ENCODE peak calls at places on chromosomes 3 and 15, in eight cellular contexts. One of them, this sample, is unnamed. For H3K4me1 and H3K36me3, the result is how much of the 10 kb centered on the place peaks cover.

GRCh38 chr15:96339662-96340347 is 9.3 kb downstream of the NR2F2 start:
- DNase-seq in sigmoid colon: no peak
- DNase-seq in neural progenitor cell: peak
- DNase-seq in heart left ventricle: no peak
- DNase-seq in left lung: no peak
- DNase-seq in A673: peak
- DNase-seq in CD8-positive, alpha-beta T cell: no peak
- DNase-seq in MM.1S: no peak
- DNase-seq in this sample: no peak

GRCh38 chr15:60074181-60074885 is 70.2 kb downstream of the FOXB1 start:
- DNase-seq in neural progenitor cell: no peak
- DNase-seq in sigmoid colon: no peak
- DNase-seq in CD8-positive, alpha-beta T cell: no peak
- DNase-seq in heart left ventricle: no peak
- DNase-seq in left lung: no peak
- DNase-seq in MM.1S: no peak
- DNase-seq in A673: no peak
- DNase-seq in this sample: no peak

GRCh38 chr3:126160243-126161210 is 19.9 kb downstream of the ALDH1L1 start:
- DNase-seq in left lung: no peak
- DNase-seq in MM.1S: no peak
- DNase-seq in heart left ventricle: no peak
- DNase-seq in sigmoid colon: no peak
- DNase-seq in A673: no peak
- DNase-seq in CD8-positive, alpha-beta T cell: no peak
- DNase-seq in neural progenitor cell: no peak
- DNase-seq in this sample: no peak

GRCh38 chr15:51162865-51163762 is 68.4 kb upstream of the TNFAIP8L3 start:
- DNase-seq in heart left ventricle: peak
- DNase-seq in A673: peak
- DNase-seq in MM.1S: peak
- DNase-seq in CD8-positive, alpha-beta T cell: peak
- DNase-seq in sigmoid colon: peak
- DNase-seq in left lung: peak
- DNase-seq in neural progenitor cell: peak
- DNase-seq in this sample: peak

GRCh38 chr15:79027532-79028410 is 62.8 kb downstream of the RASGRF1 start:
- DNase-seq in A673: no peak
- DNase-seq in MM.1S: no peak
- DNase-seq in sigmoid colon: no peak
- DNase-seq in heart left ventricle: no peak
- DNase-seq in neural progenitor cell: no peak
- DNase-seq in left lung: no peak
- DNase-seq in CD8-positive, alpha-beta T cell: no peak
- DNase-seq in this sample: no peak

GRCh38 chr3:133896002-133896761 is 500 bp upstream of the RAB6B start:
- DNase-seq in CD8-positive, alpha-beta T cell: no peak
- DNase-seq in MM.1S: no peak
- DNase-seq in A673: no peak
- DNase-seq in sigmoid colon: no peak
- DNase-seq in neural progenitor cell: peak
- DNase-seq in heart left ventricle: no peak
- DNase-seq in left lung: no peak
- DNase-seq in this sample: no peak

GRCh38 chr15:39479916-39480315 is 101.0 kb upstream of the THBS1 start:
- DNase-seq in A673: no peak
- DNase-seq in heart left ventricle: no peak
- DNase-seq in MM.1S: no peak
- DNase-seq in CD8-positive, alpha-beta T cell: no peak
- DNase-seq in neural progenitor cell: no peak
- DNase-seq in left lung: no peak
- DNase-seq in sigmoid colon: no peak
- DNase-seq in this sample: no peak

GRCh38 chr3:154142608-154143007 is 21.4 kb downstream of the ARHGEF26 start:
- DNase-seq in sigmoid colon: no peak
- DNase-seq in left lung: no peak
- DNase-seq in heart left ventricle: no peak
- DNase-seq in A673: no peak
- DNase-seq in CD8-positive, alpha-beta T cell: no peak
- DNase-seq in MM.1S: no peak
- DNase-seq in neural progenitor cell: no peak
- DNase-seq in this sample: no peak

GRCh38 chr15:65772909-65773308 is 19.2 kb downstream of the DENND4A start:
- DNase-seq in left lung: no peak
- DNase-seq in CD8-positive, alpha-beta T cell: no peak
- DNase-seq in heart left ventricle: no peak
- DNase-seq in MM.1S: no peak
- DNase-seq in neural progenitor cell: no peak
- DNase-seq in sigmoid colon: no peak
- DNase-seq in A673: no peak
- DNase-seq in this sample: no peak

GRCh38 chr3:170784406-170784805 is 85.6 kb downstream of the RPL22L1 start:
- DNase-seq in MM.1S: no peak
- DNase-seq in A673: no peak
- DNase-seq in sigmoid colon: no peak
- DNase-seq in CD8-positive, alpha-beta T cell: no peak
- DNase-seq in left lung: no peak
- DNase-seq in heart left ventricle: no peak
- DNase-seq in neural progenitor cell: no peak
- DNase-seq in this sample: no peak

GRCh38 chr15:43187544-43188155 is 2.4 kb downstream of the CCNDBP1 start:
- DNase-seq in MM.1S: peak
- DNase-seq in A673: peak
- DNase-seq in heart left ventricle: no peak
- DNase-seq in neural progenitor cell: peak
- DNase-seq in sigmoid colon: no peak
- DNase-seq in left lung: no peak
- DNase-seq in CD8-positive, alpha-beta T cell: no peak
- DNase-seq in this sample: no peak

GRCh38 chr15:43186003-43186353 is 775 bp downstream of the CCNDBP1 start:
- DNase-seq in A673: no peak
- DNase-seq in CD8-positive, alpha-beta T cell: no peak
- DNase-seq in heart left ventricle: no peak
- DNase-seq in sigmoid colon: no peak
- DNase-seq in left lung: no peak
- DNase-seq in MM.1S: peak
- DNase-seq in neural progenitor cell: no peak
- DNase-seq in this sample: no peak

GRCh38 chr15:43184407-43185160 is 619 bp upstream of the CCNDBP1 start:
- DNase-seq in sigmoid colon: no peak
- DNase-seq in heart left ventricle: no peak
- DNase-seq in A673: no peak
- DNase-seq in CD8-positive, alpha-beta T cell: no peak
- DNase-seq in left lung: no peak
- DNase-seq in neural progenitor cell: no peak
- DNase-seq in MM.1S: no peak
- DNase-seq in this sample: no peak

GRCh38 chr15:43183270-43183669 is 1.9 kb upstream of the CCNDBP1 start:
- DNase-seq in CD8-positive, alpha-beta T cell: no peak
- DNase-seq in A673: no peak
- DNase-seq in MM.1S: no peak
- DNase-seq in heart left ventricle: no peak
- DNase-seq in sigmoid colon: no peak
- DNase-seq in neural progenitor cell: no peak
- DNase-seq in left lung: no peak
- DNase-seq in this sample: no peak

DNA sequence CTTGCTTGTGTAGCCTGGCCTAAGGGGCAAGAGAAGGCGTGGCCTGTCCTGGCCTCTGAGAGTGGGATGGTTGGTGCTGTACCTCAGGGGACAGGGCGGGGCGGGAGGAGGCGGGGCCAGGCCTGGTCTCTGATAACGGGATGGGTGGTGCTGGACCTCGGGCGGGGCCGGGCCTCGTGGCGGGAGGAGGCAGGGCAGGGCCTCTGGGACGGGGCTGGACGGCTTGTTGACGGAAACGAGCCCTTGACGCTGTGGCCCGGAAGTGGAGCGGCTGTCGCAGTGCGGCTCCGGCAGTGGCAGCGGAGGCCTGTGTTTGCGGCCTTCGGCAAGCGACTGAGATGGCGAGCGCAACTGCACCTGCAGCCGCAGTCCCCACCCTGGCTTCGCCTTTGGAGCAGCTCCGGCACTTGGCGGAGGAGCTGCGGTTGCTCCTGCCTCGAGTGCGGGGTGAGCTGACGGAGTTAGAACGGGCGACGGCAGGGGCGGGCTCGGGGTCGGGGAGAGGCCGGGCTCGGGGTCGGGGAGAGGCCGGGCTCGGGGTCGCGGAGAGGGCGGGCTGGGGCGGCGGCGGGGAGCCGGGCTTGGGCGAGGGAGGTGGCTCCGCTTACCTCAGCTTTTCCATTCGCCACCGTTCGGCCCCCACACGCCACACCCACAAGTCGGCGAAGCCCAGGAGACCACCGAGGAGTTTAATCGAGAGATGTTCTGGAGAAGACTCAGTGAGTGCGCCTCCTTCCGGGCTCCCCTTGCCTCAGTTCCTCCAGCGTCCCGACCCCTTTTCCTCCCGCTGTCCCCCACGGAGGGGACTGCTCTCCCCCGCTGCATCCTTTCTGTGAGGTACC is at the start of gene CCNDBP1:
- DNase-seq in MM.1S: peak
- DNase-seq in CD8-positive, alpha-beta T cell: peak
- DNase-seq in neural progenitor cell: peak
- DNase-seq in left lung: peak
- DNase-seq in A673: peak
- DNase-seq in sigmoid colon: peak
- DNase-seq in heart left ventricle: peak
- DNase-seq in this sample: peak
- TF ChIP-seq CTCF in MM.1S: peak
- TF ChIP-seq CTCF in CD8-positive, alpha-beta T cell: peak
- TF ChIP-seq CTCF in neural progenitor cell: peak
- TF ChIP-seq CTCF in left lung: peak
- TF ChIP-seq CTCF in A673: peak
- TF ChIP-seq CTCF in sigmoid colon: no peak
- TF ChIP-seq CTCF in heart left ventricle: peak
- TF ChIP-seq CTCF in this sample: peak

DNA sequence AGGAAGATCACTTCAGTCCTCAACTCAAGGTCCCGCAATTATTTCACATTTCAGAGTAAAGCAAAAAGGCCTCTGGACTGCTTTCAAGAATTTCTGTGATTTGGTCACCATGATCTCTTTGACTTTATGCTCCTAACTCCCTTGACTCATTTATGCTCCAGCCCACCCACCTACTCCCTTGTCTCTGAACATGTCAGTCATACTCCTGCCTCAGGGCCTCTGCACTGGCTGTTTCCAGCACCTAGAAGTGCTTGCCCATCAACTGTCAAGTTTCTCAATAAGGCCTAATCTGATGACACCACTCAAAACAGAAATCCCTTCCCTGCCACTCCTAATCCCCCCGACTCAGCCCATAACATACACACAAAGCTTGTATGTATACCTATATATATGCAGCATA is 36.1 kb upstream of the CSPG5 start:
- DNase-seq in MM.1S: no peak
- DNase-seq in heart left ventricle: no peak
- DNase-seq in neural progenitor cell: no peak
- DNase-seq in sigmoid colon: no peak
- DNase-seq in left lung: no peak
- DNase-seq in A673: no peak
- DNase-seq in CD8-positive, alpha-beta T cell: no peak
- DNase-seq in this sample: no peak
- H3K4me1 ChIP-seq in MM.1S: under half
- H3K4me1 ChIP-seq in heart left ventricle: under half
- H3K4me1 ChIP-seq in neural progenitor cell: under half
- H3K4me1 ChIP-seq in sigmoid colon: under half
- H3K4me1 ChIP-seq in left lung: under half
- H3K4me1 ChIP-seq in A673: under half
- H3K4me1 ChIP-seq in CD8-positive, alpha-beta T cell: under half
- H3K4me1 ChIP-seq in this sample: under half

GRCh38 chr15:90493647-90494046 is 36.1 kb upstream of the CRTC3 start:
- DNase-seq in MM.1S: no peak
- DNase-seq in left lung: no peak
- DNase-seq in sigmoid colon: no peak
- DNase-seq in heart left ventricle: no peak
- DNase-seq in CD8-positive, alpha-beta T cell: no peak
- DNase-seq in A673: no peak
- DNase-seq in neural progenitor cell: no peak
- DNase-seq in this sample: no peak

GRCh38 chr15:90489514-90489913 is 40.2 kb upstream of the CRTC3 start:
- DNase-seq in sigmoid colon: no peak
- DNase-seq in left lung: no peak
- DNase-seq in heart left ventricle: no peak
- DNase-seq in neural progenitor cell: no peak
- DNase-seq in MM.1S: no peak
- DNase-seq in CD8-positive, alpha-beta T cell: no peak
- DNase-seq in A673: no peak
- DNase-seq in this sample: no peak

GRCh38 chr15:90495067-90495466 is 34.7 kb upstream of the CRTC3 start:
- DNase-seq in CD8-positive, alpha-beta T cell: no peak
- DNase-seq in neural progenitor cell: no peak
- DNase-seq in heart left ventricle: no peak
- DNase-seq in sigmoid colon: no peak
- DNase-seq in MM.1S: no peak
- DNase-seq in left lung: no peak
- DNase-seq in A673: no peak
- DNase-seq in this sample: no peak

GRCh38 chr15:90487186-90487585 is 42.5 kb upstream of the CRTC3 start:
- DNase-seq in CD8-positive, alpha-beta T cell: no peak
- DNase-seq in MM.1S: no peak
- DNase-seq in sigmoid colon: no peak
- DNase-seq in heart left ventricle: no peak
- DNase-seq in neural progenitor cell: no peak
- DNase-seq in A673: no peak
- DNase-seq in left lung: no peak
- DNase-seq in this sample: no peak

GRCh38 chr15:90489944-90490343 is 39.8 kb upstream of the CRTC3 start:
- DNase-seq in heart left ventricle: no peak
- DNase-seq in CD8-positive, alpha-beta T cell: no peak
- DNase-seq in MM.1S: no peak
- DNase-seq in left lung: no peak
- DNase-seq in A673: no peak
- DNase-seq in neural progenitor cell: no peak
- DNase-seq in sigmoid colon: no peak
- DNase-seq in this sample: no peak
- H3K36me3 ChIP-seq in heart left ventricle: half or more
- H3K36me3 ChIP-seq in CD8-positive, alpha-beta T cell: under half
- H3K36me3 ChIP-seq in MM.1S: under half
- H3K36me3 ChIP-seq in left lung: under half
- H3K36me3 ChIP-seq in A673: half or more
- H3K36me3 ChIP-seq in neural progenitor cell: under half
- H3K36me3 ChIP-seq in sigmoid colon: half or more
- H3K36me3 ChIP-seq in this sample: half or more

GRCh38 chr3:163943664-163944063 is 1134.6 kb downstream of the SI start:
- DNase-seq in sigmoid colon: no peak
- DNase-seq in neural progenitor cell: no peak
- DNase-seq in CD8-positive, alpha-beta T cell: no peak
- DNase-seq in heart left ventricle: no peak
- DNase-seq in left lung: no peak
- DNase-seq in A673: no peak
- DNase-seq in MM.1S: no peak
- DNase-seq in this sample: no peak

GRCh38 chr3:163936557-163936956 is 1141.7 kb downstream of the SI start:
- DNase-seq in A673: no peak
- DNase-seq in MM.1S: no peak
- DNase-seq in sigmoid colon: no peak
- DNase-seq in neural progenitor cell: no peak
- DNase-seq in left lung: no peak
- DNase-seq in heart left ventricle: no peak
- DNase-seq in CD8-positive, alpha-beta T cell: no peak
- DNase-seq in this sample: no peak

GRCh38 chr3:163935411-163935810 is 1142.9 kb downstream of the SI start:
- DNase-seq in heart left ventricle: no peak
- DNase-seq in CD8-positive, alpha-beta T cell: no peak
- DNase-seq in left lung: no peak
- DNase-seq in MM.1S: no peak
- DNase-seq in neural progenitor cell: no peak
- DNase-seq in sigmoid colon: no peak
- DNase-seq in A673: no peak
- DNase-seq in this sample: no peak

GRCh38 chr3:163939926-163940325 is 1138.4 kb downstream of the SI start:
- DNase-seq in left lung: no peak
- DNase-seq in MM.1S: no peak
- DNase-seq in A673: peak
- DNase-seq in sigmoid colon: no peak
- DNase-seq in neural progenitor cell: peak
- DNase-seq in heart left ventricle: no peak
- DNase-seq in CD8-positive, alpha-beta T cell: no peak
- DNase-seq in this sample: no peak
- TF ChIP-seq CTCF in left lung: no peak
- TF ChIP-seq CTCF in MM.1S: no peak
- TF ChIP-seq CTCF in A673: no peak
- TF ChIP-seq CTCF in sigmoid colon: no peak
- TF ChIP-seq CTCF in neural progenitor cell: peak
- TF ChIP-seq CTCF in heart left ventricle: no peak
- TF ChIP-seq CTCF in CD8-positive, alpha-beta T cell: no peak
- TF ChIP-seq CTCF in this sample: no peak

This sample was measured in gastrocnemius medialis.